ENCODE peak calls at places on chromosomes 5 and 9, in eight cellular contexts. One of them, this sample, is unnamed.

GRCh38 chr5:127961764-127962148 is 121.8 kb upstream of the SLC12A2 start:
- DNase-seq in small intestine: peak; percentile 81
- DNase-seq in body of pancreas: no peak
- DNase-seq in A549: no peak
- DNase-seq in endodermal cell: no peak
- DNase-seq in mucosa of descending colon: peak; percentile 73
- DNase-seq in cardiac muscle cell: no peak
- DNase-seq in adrenal gland: no peak
- DNase-seq in this sample: no peak

GRCh38 chr9:75918154-75918553 is 27.7 kb downstream of the PCSK5 start:
- DNase-seq in mucosa of descending colon: no peak
- DNase-seq in small intestine: peak; percentile 88
- DNase-seq in adrenal gland: no peak
- DNase-seq in body of pancreas: no peak
- DNase-seq in cardiac muscle cell: no peak
- DNase-seq in endodermal cell: no peak
- DNase-seq in A549: no peak
- DNase-seq in this sample: no peak

GRCh38 chr9:88702985-88703384 is 168.0 kb downstream of the NXNL2 start:
- DNase-seq in body of pancreas: no peak
- DNase-seq in mucosa of descending colon: no peak
- DNase-seq in A549: no peak
- DNase-seq in small intestine: no peak
- DNase-seq in cardiac muscle cell: no peak
- DNase-seq in adrenal gland: no peak
- DNase-seq in endodermal cell: no peak
- DNase-seq in this sample: no peak

GRCh38 chr9:132597073-132597775 is 14.8 kb downstream of the BARHL1 start:
- DNase-seq in mucosa of descending colon: no peak
- DNase-seq in A549: no peak
- DNase-seq in small intestine: no peak
- DNase-seq in endodermal cell: no peak
- DNase-seq in adrenal gland: peak; percentile 33
- DNase-seq in body of pancreas: peak; percentile 19
- DNase-seq in cardiac muscle cell: peak; percentile 42
- DNase-seq in this sample: no peak

GRCh38 chr5:143509758-143510221 is 106.3 kb upstream of the NR3C1 start:
- DNase-seq in small intestine: no peak
- DNase-seq in adrenal gland: no peak
- DNase-seq in cardiac muscle cell: no peak
- DNase-seq in endodermal cell: no peak
- DNase-seq in body of pancreas: no peak
- DNase-seq in mucosa of descending colon: no peak
- DNase-seq in A549: no peak
- DNase-seq in this sample: peak; percentile 96

GRCh38 chr9:68746564-68746963 is 41.5 kb downstream of the PIP5K1B start:
- DNase-seq in mucosa of descending colon: no peak
- DNase-seq in adrenal gland: no peak
- DNase-seq in small intestine: peak; percentile 20
- DNase-seq in cardiac muscle cell: no peak
- DNase-seq in body of pancreas: peak; percentile 36
- DNase-seq in A549: no peak
- DNase-seq in endodermal cell: no peak
- DNase-seq in this sample: no peak

GRCh38 chr9:121824651-121825480 is 173.4 kb downstream of the DAB2IP start:
- DNase-seq in adrenal gland: peak; percentile 39
- DNase-seq in mucosa of descending colon: no peak
- DNase-seq in small intestine: no peak
- DNase-seq in endodermal cell: peak; percentile 67
- DNase-seq in cardiac muscle cell: peak; percentile 13
- DNase-seq in body of pancreas: no peak
- DNase-seq in A549: no peak
- DNase-seq in this sample: no peak

GRCh38 chr5:38347040-38347763 is 88.8 kb downstream of the EGFLAM start:
- DNase-seq in cardiac muscle cell: no peak
- DNase-seq in endodermal cell: peak; percentile 45
- DNase-seq in small intestine: no peak
- DNase-seq in adrenal gland: no peak
- DNase-seq in body of pancreas: no peak
- DNase-seq in A549: peak; percentile 9
- DNase-seq in mucosa of descending colon: no peak
- DNase-seq in this sample: no peak

GRCh38 chr5:73963021-73963420 is 337.0 kb downstream of the ARHGEF28 start:
- DNase-seq in body of pancreas: peak; percentile 19
- DNase-seq in mucosa of descending colon: no peak
- DNase-seq in endodermal cell: no peak
- DNase-seq in A549: no peak
- DNase-seq in small intestine: no peak
- DNase-seq in adrenal gland: no peak
- DNase-seq in cardiac muscle cell: peak; percentile 73
- DNase-seq in this sample: no peak

GRCh38 chr5:151158287-151158661 is 695 bp upstream of the ANXA6 start:
- DNase-seq in adrenal gland: peak; percentile 38
- DNase-seq in small intestine: no peak
- DNase-seq in endodermal cell: peak; percentile 87
- DNase-seq in A549: no peak
- DNase-seq in body of pancreas: peak; percentile 52
- DNase-seq in mucosa of descending colon: no peak
- DNase-seq in cardiac muscle cell: peak; percentile 59
- DNase-seq in this sample: no peak

GRCh38 chr5:54178207-54178606 is 132.2 kb downstream of the ARL15 start:
- DNase-seq in adrenal gland: no peak
- DNase-seq in small intestine: no peak
- DNase-seq in body of pancreas: no peak
- DNase-seq in mucosa of descending colon: no peak
- DNase-seq in endodermal cell: no peak
- DNase-seq in A549: no peak
- DNase-seq in cardiac muscle cell: no peak
- DNase-seq in this sample: no peak

GRCh38 chr5:165325201-165325600 is 1819.8 kb downstream of the MAT2B start:
- DNase-seq in mucosa of descending colon: no peak
- DNase-seq in small intestine: no peak
- DNase-seq in A549: no peak
- DNase-seq in body of pancreas: no peak
- DNase-seq in endodermal cell: no peak
- DNase-seq in adrenal gland: no peak
- DNase-seq in cardiac muscle cell: peak; percentile 60
- DNase-seq in this sample: no peak

GRCh38 chr9:94729199-94729598 is 2.7 kb downstream of the AOPEP start:
- DNase-seq in mucosa of descending colon: no peak
- DNase-seq in body of pancreas: no peak
- DNase-seq in cardiac muscle cell: no peak
- DNase-seq in endodermal cell: peak; percentile 49
- DNase-seq in small intestine: no peak
- DNase-seq in A549: no peak
- DNase-seq in adrenal gland: no peak
- DNase-seq in this sample: no peak

GRCh38 chr9:98778711-98779530 is 17.4 kb downstream of the ANKS6 start:
- DNase-seq in small intestine: peak; percentile 82
- DNase-seq in cardiac muscle cell: no peak
- DNase-seq in mucosa of descending colon: no peak
- DNase-seq in body of pancreas: no peak
- DNase-seq in endodermal cell: no peak
- DNase-seq in A549: no peak
- DNase-seq in adrenal gland: no peak
- DNase-seq in this sample: no peak

GRCh38 chr9:106877345-106877744 is 14.4 kb downstream of the ZNF462 start:
- DNase-seq in body of pancreas: no peak
- DNase-seq in A549: no peak
- DNase-seq in mucosa of descending colon: no peak
- DNase-seq in adrenal gland: no peak
- DNase-seq in cardiac muscle cell: no peak
- DNase-seq in endodermal cell: no peak
- DNase-seq in small intestine: no peak
- DNase-seq in this sample: no peak
- H3K4me1 ChIP-seq in body of pancreas: no peaks in the 10 kb centered on the region
- H3K4me1 ChIP-seq in A549: peaks cover 27% of the 10 kb centered on the region
- H3K4me1 ChIP-seq in mucosa of descending colon: peaks cover 3% of the 10 kb centered on the region
- H3K4me1 ChIP-seq in adrenal gland: peaks cover 31% of the 10 kb centered on the region
- H3K4me1 ChIP-seq in cardiac muscle cell: peaks cover 25% of the 10 kb centered on the region
- H3K4me1 ChIP-seq in endodermal cell: peaks cover 10% of the 10 kb centered on the region
- H3K4me1 ChIP-seq in small intestine: peaks cover 3% of the 10 kb centered on the region
- H3K4me1 ChIP-seq in this sample: no peaks in the 10 kb centered on the region

DNA sequence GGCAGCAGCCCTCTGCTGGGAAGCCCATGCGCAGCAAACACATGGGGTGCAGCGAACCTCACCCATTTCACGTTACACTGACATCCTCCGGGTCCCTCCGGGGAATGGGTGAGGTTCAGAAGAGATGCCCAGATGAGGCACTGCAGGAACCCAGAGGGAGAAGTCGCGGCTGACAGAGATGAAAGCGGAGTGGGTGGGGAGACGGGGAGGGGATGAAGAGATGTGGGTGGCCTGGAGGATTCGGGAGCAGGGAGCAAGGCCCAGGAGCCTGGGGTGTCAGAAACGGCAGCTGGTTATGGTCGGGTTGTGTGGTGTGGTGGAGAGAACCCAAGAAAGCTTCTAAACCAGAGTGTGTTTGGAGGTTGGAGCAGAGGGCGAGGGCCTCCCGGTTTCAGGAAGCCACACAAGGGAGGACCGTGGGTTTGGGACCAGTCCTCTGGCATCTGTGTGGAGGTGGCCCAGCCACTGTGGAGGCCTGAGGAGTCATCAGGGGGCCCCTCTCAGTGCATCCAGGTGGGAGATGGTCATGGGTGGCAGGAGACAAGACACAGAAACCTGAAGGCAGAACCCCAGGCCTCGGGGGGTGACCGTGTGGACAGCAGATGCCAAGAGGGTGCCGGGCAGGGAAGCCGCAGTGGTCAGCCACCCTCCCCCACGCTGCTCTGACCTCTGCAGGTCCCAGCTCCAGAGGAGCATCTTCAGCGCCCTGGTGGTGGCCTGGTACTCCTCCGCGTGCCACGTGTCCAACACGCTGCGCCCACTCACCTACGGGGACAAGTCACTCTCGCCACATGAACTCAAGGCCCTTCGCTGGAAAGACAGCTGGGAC is 8.6 kb downstream of the UCK1 start:
- DNase-seq in A549: no peak
- DNase-seq in cardiac muscle cell: no peak
- DNase-seq in adrenal gland: no peak
- DNase-seq in mucosa of descending colon: no peak
- DNase-seq in body of pancreas: no peak
- DNase-seq in small intestine: no peak
- DNase-seq in endodermal cell: peak; percentile 44
- DNase-seq in this sample: no peak
- H3K4me1 ChIP-seq in A549: no peaks in the 10 kb centered on the region
- H3K4me1 ChIP-seq in cardiac muscle cell: peaks cover 8% of the 10 kb centered on the region
- H3K4me1 ChIP-seq in adrenal gland: no peaks in the 10 kb centered on the region
- H3K4me1 ChIP-seq in mucosa of descending colon: no peaks in the 10 kb centered on the region
- H3K4me1 ChIP-seq in body of pancreas: no peaks in the 10 kb centered on the region
- H3K4me1 ChIP-seq in small intestine: no peaks in the 10 kb centered on the region
- H3K4me1 ChIP-seq in endodermal cell: no peaks in the 10 kb centered on the region
- H3K4me1 ChIP-seq in this sample: no peaks in the 10 kb centered on the region

GRCh38 chr5:20559845-20560244 is 571.8 kb upstream of the CDH18 start:
- DNase-seq in mucosa of descending colon: no peak
- DNase-seq in small intestine: no peak
- DNase-seq in adrenal gland: no peak
- DNase-seq in A549: no peak
- DNase-seq in body of pancreas: no peak
- DNase-seq in endodermal cell: no peak
- DNase-seq in cardiac muscle cell: no peak
- DNase-seq in this sample: no peak

GRCh38 chr5:20562545-20562944 is 574.5 kb upstream of the CDH18 start:
- DNase-seq in A549: no peak
- DNase-seq in body of pancreas: no peak
- DNase-seq in mucosa of descending colon: no peak
- DNase-seq in endodermal cell: no peak
- DNase-seq in cardiac muscle cell: no peak
- DNase-seq in small intestine: no peak
- DNase-seq in adrenal gland: no peak
- DNase-seq in this sample: no peak
- H3K4me1 ChIP-seq in A549: peaks cover 10% of the 10 kb centered on the region
- H3K4me1 ChIP-seq in body of pancreas: no peaks in the 10 kb centered on the region
- H3K4me1 ChIP-seq in mucosa of descending colon: no peaks in the 10 kb centered on the region
- H3K4me1 ChIP-seq in endodermal cell: no peaks in the 10 kb centered on the region
- H3K4me1 ChIP-seq in cardiac muscle cell: peaks cover 14% of the 10 kb centered on the region
- H3K4me1 ChIP-seq in small intestine: no peaks in the 10 kb centered on the region
- H3K4me1 ChIP-seq in adrenal gland: no peaks in the 10 kb centered on the region
- H3K4me1 ChIP-seq in this sample: no peaks in the 10 kb centered on the region

DNA sequence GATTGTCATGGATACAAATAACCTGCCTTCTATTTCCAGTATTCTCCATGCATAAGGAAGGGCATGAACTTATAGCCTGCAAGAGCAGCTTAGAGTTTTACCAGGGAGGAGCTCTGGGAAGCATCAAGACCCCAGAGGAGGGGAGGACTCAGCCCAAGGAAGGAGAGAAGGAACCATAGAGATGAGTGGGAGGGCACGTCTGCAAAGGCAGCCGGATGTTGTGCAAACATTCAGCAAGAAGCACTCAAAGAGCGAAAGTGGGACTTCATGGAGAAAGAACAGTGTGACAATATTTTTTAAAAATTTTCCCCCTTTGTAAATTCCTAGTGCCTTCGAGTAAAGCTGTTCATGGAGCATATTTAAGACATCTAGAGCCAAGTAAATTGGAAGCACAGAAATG is 270.1 kb upstream of the PTGER4 start:
- DNase-seq in cardiac muscle cell: peak; percentile 27
- DNase-seq in small intestine: peak; percentile 48
- DNase-seq in adrenal gland: no peak
- DNase-seq in A549: no peak
- DNase-seq in endodermal cell: no peak
- DNase-seq in mucosa of descending colon: no peak
- DNase-seq in body of pancreas: no peak
- DNase-seq in this sample: no peak
- H3K4me1 ChIP-seq in cardiac muscle cell: no peaks in the 10 kb centered on the region
- H3K4me1 ChIP-seq in small intestine: peaks cover 2% of the 10 kb centered on the region
- H3K4me1 ChIP-seq in adrenal gland: peaks cover under 1% of the 10 kb centered on the region
- H3K4me1 ChIP-seq in A549: peaks cover 19% of the 10 kb centered on the region
- H3K4me1 ChIP-seq in endodermal cell: no peaks in the 10 kb centered on the region
- H3K4me1 ChIP-seq in mucosa of descending colon: peaks cover 5% of the 10 kb centered on the region
- H3K4me1 ChIP-seq in body of pancreas: no peaks in the 10 kb centered on the region
- H3K4me1 ChIP-seq in this sample: peaks cover 14% of the 10 kb centered on the region

GRCh38 chr9:99796231-99796630 is 25.5 kb upstream of the NR4A3 start:
- DNase-seq in mucosa of descending colon: no peak
- DNase-seq in cardiac muscle cell: no peak
- DNase-seq in adrenal gland: no peak
- DNase-seq in endodermal cell: no peak
- DNase-seq in small intestine: no peak
- DNase-seq in A549: no peak
- DNase-seq in body of pancreas: no peak
- DNase-seq in this sample: no peak
- H3K4me1 ChIP-seq in mucosa of descending colon: no peaks in the 10 kb centered on the region
- H3K4me1 ChIP-seq in cardiac muscle cell: no peaks in the 10 kb centered on the region
- H3K4me1 ChIP-seq in adrenal gland: no peaks in the 10 kb centered on the region
- H3K4me1 ChIP-seq in endodermal cell: no peaks in the 10 kb centered on the region
- H3K4me1 ChIP-seq in small intestine: no peaks in the 10 kb centered on the region
- H3K4me1 ChIP-seq in A549: no peaks in the 10 kb centered on the region
- H3K4me1 ChIP-seq in body of pancreas: no peaks in the 10 kb centered on the region
- H3K4me1 ChIP-seq in this sample: no peaks in the 10 kb centered on the region

This sample was measured in MM.1S.